ENCODE peak calls at places on chromosomes 13 and 19, in five cellular contexts. H, F, K, S and P are unnamed samples.

GRCh38 chr13:112102243-112102642 is 35.3 kb downstream of the SOX1 start:
- DNase-seq in H (no peak), F (no peak), K (no peak), S (no peak), P (no peak)

GRCh38 chr19:19106061-19106551 is 32.2 kb downstream of the TMEM161A start:
- DNase-seq in H (no peak), F (no peak), K (peak), S (no peak), P (peak)

GRCh38 chr13:67296511-67296910 is 66.4 kb upstream of the PCDH9 start:
- DNase-seq in H (no peak), F (no peak), K (no peak), S (no peak), P (no peak)

GRCh38 chr19:54316746-54317107 is 3.8 kb upstream of the LILRA5 start:
- DNase-seq in H (no peak), F (no peak), K (no peak), S (no peak), P (no peak)

GRCh38 chr19:41085748-41086415 is 2.4 kb upstream of the CYP2A13 start:
- DNase-seq in H (no peak), F (no peak), K (no peak), S (no peak), P (no peak)

GRCh38 chr19:16871870-16872269 is 16.9 kb upstream of the F2RL3 start:
- DNase-seq in H (no peak), F (no peak), K (no peak), S (no peak), P (peak)

GRCh38 chr19:15937771-15938170 is 3.4 kb upstream of the CYP4F11 start:
- DNase-seq in H (no peak), F (no peak), K (no peak), S (no peak), P (no peak)

GRCh38 chr13:24511824-24512207 is 762 bp downstream of the PARP4 start:
- DNase-seq in H (no peak), F (no peak), K (no peak), S (no peak), P (no peak)

GRCh38 chr13:24176351-24177101 is 16.0 kb downstream of the SPATA13 start:
- DNase-seq in H (no peak), F (no peak), K (no peak), S (no peak), P (peak)

GRCh38 chr13:107043016-107043957 is 475.4 kb upstream of the ARGLU1 start:
- DNase-seq in H (no peak), F (no peak), K (no peak), S (no peak), P (no peak)

GRCh38 chr13:46106839-46107371 is 2.1 kb upstream of the CPB2 start:
- DNase-seq in H (no peak), F (no peak), K (no peak), S (no peak), P (no peak)

GRCh38 chr19:54739587-54740497 is 1.5 kb downstream of the KIR2DL3 start:
- DNase-seq in H (no peak), F (no peak), K (no peak), S (no peak), P (no peak)

GRCh38 chr19:13492128-13492527 is 14.2 kb downstream of the CACNA1A start:
- DNase-seq in H (no peak), F (no peak), K (no peak), S (no peak), P (peak)

GRCh38 chr19:19386373-19386869 is 19.1 kb upstream of the GATAD2A start:
- DNase-seq in H (peak), F (no peak), K (no peak), S (no peak), P (no peak)

GRCh38 chr13:75647126-75647784 is 11.1 kb downstream of the LMO7 start:
- DNase-seq in H (no peak), F (no peak), K (no peak), S (no peak), P (no peak)

GRCh38 chr19:19822148-19822429 is 539 bp upstream of the ZNF506 start:
- DNase-seq in H (no peak), F (no peak), K (peak), S (peak), P (no peak)

GRCh38 chr13:61414686-61415664 is 674 bp downstream of the PCDH20 start:
- DNase-seq in H (no peak), F (peak), K (peak), S (no peak), P (peak)

GRCh38 chr13:51625555-51626345 is 41.5 kb downstream of the WDFY2 start:
- DNase-seq in H (no peak), F (peak), K (no peak), S (no peak), P (peak)

GRCh38 chr13:110274687-110275086 is 32.3 kb downstream of the COL4A1 start:
- DNase-seq in H (no peak), F (no peak), K (no peak), S (no peak), P (no peak)

GRCh38 chr13:114164027-114164426 is 15.0 kb upstream of the CFAP97D2 start:
- DNase-seq in H (no peak), F (no peak), K (no peak), S (no peak), P (no peak)

GRCh38 chr13:52686381-52686780 is 33.7 kb downstream of the SUGT1 start:
- DNase-seq in H (no peak), F (no peak), K (no peak), S (no peak), P (no peak)

GRCh38 chr19:10604460-10604980 is 17.4 kb upstream of the AP1M2 start:
- DNase-seq in H (peak), F (no peak), K (no peak), S (no peak), P (no peak)

GRCh38 chr19:55606817-55607216 is 1.4 kb downstream of the ZNF865 start:
- DNase-seq in H (no peak), F (no peak), K (no peak), S (no peak), P (no peak)